ENCODE peak calls at places on chromosome 4, in seven cellular contexts. G is fibroblast of mammary gland, X is GM12865, T is GM12864, S is HFFc6, H is heart left ventricle, M is body of pancreas. R is an unnamed sample.

GRCh38 chr4:37481547-37482129 is 204.5 kb downstream of the RELL1 start:
- DNase-seq in M (no peak), G (no peak), T (no peak), X (no peak), S (no peak), H (no peak), R (no peak)

GRCh38 chr4:151197258-151197657 is 79.7 kb upstream of the PRSS48 start:
- DNase-seq in X (no peak), G (peak), S (peak), M (no peak), T (no peak), H (no peak), R (no peak)

GRCh38 chr4:98566491-98567008 is 91.9 kb downstream of the TSPAN5 start:
- DNase-seq in G (peak), S (no peak), H (no peak), T (no peak), M (no peak), X (no peak), R (no peak)

GRCh38 chr4:128225148-128225547 is 62.5 kb downstream of the PGRMC2 start:
- DNase-seq in M (no peak), H (no peak), X (no peak), T (no peak), S (peak), G (peak), R (peak)

GRCh38 chr4:113300384-113301011 is 251.0 kb downstream of the ANK2 start:
- DNase-seq in X (no peak), G (peak), S (peak), M (no peak), T (no peak), H (peak), R (peak)

GRCh38 chr4:9952415-9952950 is 68.8 kb downstream of the SLC2A9 start:
- DNase-seq in H (no peak), X (no peak), M (no peak), G (no peak), S (no peak), T (no peak), R (no peak)

GRCh38 chr4:177220376-177220775 is 89.3 kb upstream of the NEIL3 start:
- DNase-seq in H (no peak), S (peak), T (no peak), M (no peak), G (peak), X (no peak), R (no peak)

GRCh38 chr4:3639613-3640586 is 107.7 kb upstream of the LRPAP1 start:
- DNase-seq in G (no peak), T (no peak), X (no peak), M (no peak), H (no peak), S (no peak), R (no peak)

GRCh38 chr4:147482281-147482680 is 1.4 kb downstream of the EDNRA start:
- DNase-seq in H (no peak), G (no peak), M (no peak), T (no peak), S (no peak), X (peak), R (no peak)

GRCh38 chr4:11429646-11430045 is 952 bp upstream of the HS3ST1 start:
- DNase-seq in M (no peak), T (no peak), S (no peak), G (no peak), H (no peak), X (no peak), R (no peak)

GRCh38 chr4:73891739-73892405 is 22.7 kb downstream of the CXCL1 start:
- DNase-seq in T (no peak), G (peak), X (no peak), S (peak), H (no peak), M (no peak), R (peak)

GRCh38 chr4:165537028-165537648 is 158.3 kb downstream of the CPE start:
- DNase-seq in H (no peak), S (peak), X (peak), M (no peak), T (no peak), G (peak), R (peak)

GRCh38 chr4:27764526-27764837 is 903.8 kb downstream of the STIM2 start:
- DNase-seq in M (no peak), X (peak), S (no peak), G (no peak), T (no peak), H (no peak), R (no peak)

GRCh38 chr4:161457906-161458305 is 705.9 kb downstream of the FSTL5 start:
- DNase-seq in S (no peak), M (no peak), G (no peak), X (no peak), H (no peak), T (no peak), R (no peak)

GRCh38 chr4:107870916-107871786 is 46.4 kb downstream of the SGMS2 start:
- DNase-seq in X (no peak), T (no peak), H (no peak), M (no peak), S (no peak), G (peak), R (no peak)

GRCh38 chr4:139582044-139582443 is 26.0 kb upstream of the SETD7 start:
- DNase-seq in T (no peak), G (peak), M (no peak), X (no peak), S (no peak), H (no peak), R (no peak)

GRCh38 chr4:38371391-38371851 is 292.6 kb upstream of the KLF3 start:
- DNase-seq in X (no peak), M (no peak), H (no peak), T (no peak), S (peak), G (peak), R (peak)

GRCh38 chr4:176671532-176671931 is 121.2 kb downstream of the VEGFC start:
- DNase-seq in M (no peak), G (no peak), T (no peak), H (peak), S (no peak), X (no peak), R (no peak)

GRCh38 chr4:39151120-39151713 is 31.1 kb upstream of the WDR19 start:
- DNase-seq in X (no peak), H (no peak), T (no peak), G (peak), S (peak), M (no peak), R (no peak)

GRCh38 chr4:109908741-109909140 is 3.9 kb upstream of the EGF start:
- DNase-seq in M (no peak), G (no peak), T (no peak), S (no peak), X (no peak), H (no peak), R (no peak)

GRCh38 chr4:107631568-107631967 is 88.5 kb downstream of the PAPSS1 start:
- DNase-seq in X (no peak), M (peak), S (no peak), H (peak), T (no peak), G (peak), R (no peak)

GRCh38 chr4:81807927-81808672 is 336.4 kb upstream of the RASGEF1B start:
- DNase-seq in H (no peak), T (no peak), S (no peak), X (no peak), M (no peak), G (no peak), R (no peak)

GRCh38 chr4:4542824-4543485 is 1.1 kb upstream of the STX18 start:
- DNase-seq in M (no peak), T (no peak), X (no peak), H (no peak), G (peak), S (no peak), R (no peak)

GRCh38 chr4:178414881-178415446 is 972.7 kb upstream of the AGA start:
- DNase-seq in M (no peak), G (no peak), S (no peak), T (no peak), X (no peak), H (no peak), R (no peak)

GRCh38 chr4:99762728-99763127 is 53.9 kb upstream of the DAPP1 start:
- DNase-seq in H (no peak), M (no peak), T (no peak), X (no peak), G (no peak), S (no peak), R (no peak)

GRCh38 chr4:47933798-47934197 is 19.4 kb upstream of the NFXL1 start:
- DNase-seq in X (peak), H (no peak), T (no peak), M (no peak), S (peak), G (peak), R (no peak)

GRCh38 chr4:102551946-102552575 is 50.9 kb downstream of the NFKB1 start:
- DNase-seq in M (no peak), G (no peak), T (no peak), X (no peak), H (no peak), S (no peak), R (no peak)

GRCh38 chr4:175562111-175562510 is 250.0 kb downstream of the GPM6A start:
- DNase-seq in G (no peak), X (no peak), H (no peak), T (no peak), M (no peak), S (no peak), R (no peak)

GRCh38 chr4:175561691-175562090 is 250.4 kb downstream of the GPM6A start:
- DNase-seq in S (no peak), X (no peak), H (no peak), G (no peak), M (no peak), T (no peak), R (no peak)

GRCh38 chr4:175562537-175562936 is 249.5 kb downstream of the GPM6A start:
- DNase-seq in M (no peak), G (no peak), X (no peak), T (no peak), H (no peak), S (no peak), R (no peak)

GRCh38 chr4:175560628-175561027 is 251.4 kb downstream of the GPM6A start:
- DNase-seq in M (no peak), G (peak), S (peak), T (no peak), H (no peak), X (peak), R (peak)
- TF ChIP-seq CTCF in M (peak), G (peak), S (peak), T (no peak), H (peak), X (peak), R (peak)

DNA sequence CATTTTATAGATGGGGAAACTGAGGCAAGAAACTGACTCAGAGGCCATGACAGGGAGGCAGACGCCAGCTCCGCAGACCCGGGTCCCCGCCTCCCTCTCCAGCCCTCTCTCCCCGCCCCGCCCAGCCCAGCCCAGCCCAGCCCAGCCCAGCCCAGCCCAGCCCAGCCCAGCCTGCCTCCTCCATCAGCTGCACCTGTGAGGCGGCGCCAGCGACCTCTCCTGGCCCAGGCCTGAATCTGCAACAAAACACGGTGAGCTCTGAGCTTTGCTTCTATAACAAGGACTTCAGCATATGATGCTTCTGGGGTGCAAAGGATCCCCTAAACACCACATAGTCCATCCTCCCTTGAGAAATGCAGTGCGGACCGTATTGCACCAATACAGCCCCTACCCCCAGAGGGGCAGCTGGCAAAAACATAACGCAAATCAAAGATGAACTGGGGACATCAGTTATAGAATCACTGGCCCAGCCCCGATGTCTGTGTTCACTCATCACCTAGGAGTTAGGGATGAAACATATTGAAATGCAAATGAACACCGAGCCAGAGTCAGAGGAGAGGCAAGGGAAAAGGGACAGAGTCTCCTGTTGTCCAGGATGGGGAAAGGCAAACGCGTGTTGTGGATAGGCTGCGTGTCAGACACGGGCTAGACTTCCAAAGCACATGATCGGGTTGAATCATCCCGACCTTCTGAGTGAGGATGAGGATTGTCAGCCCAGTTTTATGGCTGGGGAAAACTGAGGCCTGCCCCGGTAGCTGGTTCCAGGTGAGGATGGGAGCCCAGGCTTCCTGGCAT is 216.1 kb upstream of the PSAPL1 start:
- DNase-seq in M (no peak), T (no peak), S (no peak), X (no peak), G (peak), H (no peak), R (no peak)
- TF ChIP-seq CTCF in M (no peak), T (peak), S (no peak), X (no peak), G (no peak), H (no peak), R (peak)

GRCh38 chr4:183073838-183074145 is 25.3 kb upstream of the WWC2 start:
- DNase-seq in X (no peak), M (no peak), G (no peak), T (no peak), H (no peak), S (no peak), R (no peak)
- TF ChIP-seq CTCF in X (no peak), M (no peak), G (no peak), T (no peak), H (peak), S (peak), R (no peak)

GRCh38 chr4:136637071-136637777 is 895.1 kb downstream of the PCDH18 start:
- DNase-seq in G (peak), X (peak), M (peak), T (no peak), S (no peak), H (no peak), R (no peak)
- TF ChIP-seq CTCF in G (peak), X (peak), M (peak), T (peak), S (peak), H (no peak), R (peak)

GRCh38 chr4:89434364-89434988 is 126.9 kb upstream of the GPRIN3 start:
- DNase-seq in X (peak), T (no peak), M (no peak), S (peak), G (peak), H (no peak), R (peak)
- TF ChIP-seq CTCF in X (peak), T (peak), M (peak), S (peak), G (peak), H (peak), R (peak)

DNA sequence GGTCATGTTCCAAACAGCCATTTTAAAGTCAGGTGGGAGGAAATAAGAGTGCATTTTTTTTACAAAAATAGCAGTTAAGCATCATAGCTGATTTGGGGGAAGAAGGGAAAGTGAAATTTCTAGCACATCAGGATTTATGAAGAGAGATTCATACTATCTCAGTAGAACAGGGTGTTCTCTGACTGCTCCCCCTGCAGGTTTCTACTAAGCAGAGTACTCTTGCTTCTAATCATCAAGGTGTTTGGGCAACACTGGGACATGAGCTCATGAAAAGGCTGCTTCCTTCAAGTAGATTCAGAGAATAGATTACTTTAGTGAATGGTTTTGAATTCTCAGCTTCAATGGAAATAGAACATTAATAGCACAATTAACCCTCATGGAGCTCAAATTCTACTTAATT is 591.4 kb upstream of the PCDH10 start:
- DNase-seq in G (no peak), T (no peak), H (no peak), M (no peak), X (no peak), S (peak), R (no peak)
- TF ChIP-seq CTCF in G (no peak), T (no peak), H (no peak), M (no peak), X (no peak), S (peak), R (peak)

DNA sequence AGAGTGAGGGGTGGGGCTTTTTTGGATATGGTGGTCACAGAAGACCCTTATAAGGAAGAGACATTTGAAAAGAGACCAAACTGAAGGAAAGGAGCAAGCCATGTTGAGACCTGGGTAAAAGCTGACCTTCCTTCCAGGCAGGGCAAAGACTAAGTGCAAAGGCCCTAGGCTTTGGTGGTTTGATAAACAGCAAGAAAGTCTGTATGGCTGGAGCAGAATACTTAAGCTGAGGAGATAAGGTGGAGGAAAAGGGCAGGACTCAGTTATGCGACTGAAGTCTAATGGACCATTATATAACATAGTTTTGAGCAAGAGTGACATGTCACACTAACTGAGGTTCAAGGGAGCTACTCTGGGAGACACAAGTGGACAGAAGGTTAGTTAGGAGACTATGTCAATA is 20.0 kb downstream of the SH3RF1 start:
- DNase-seq in M (no peak), X (no peak), H (no peak), T (no peak), G (no peak), S (no peak), R (no peak)
- TF ChIP-seq CTCF in M (no peak), X (no peak), H (no peak), T (no peak), G (no peak), S (no peak), R (no peak)

DNA sequence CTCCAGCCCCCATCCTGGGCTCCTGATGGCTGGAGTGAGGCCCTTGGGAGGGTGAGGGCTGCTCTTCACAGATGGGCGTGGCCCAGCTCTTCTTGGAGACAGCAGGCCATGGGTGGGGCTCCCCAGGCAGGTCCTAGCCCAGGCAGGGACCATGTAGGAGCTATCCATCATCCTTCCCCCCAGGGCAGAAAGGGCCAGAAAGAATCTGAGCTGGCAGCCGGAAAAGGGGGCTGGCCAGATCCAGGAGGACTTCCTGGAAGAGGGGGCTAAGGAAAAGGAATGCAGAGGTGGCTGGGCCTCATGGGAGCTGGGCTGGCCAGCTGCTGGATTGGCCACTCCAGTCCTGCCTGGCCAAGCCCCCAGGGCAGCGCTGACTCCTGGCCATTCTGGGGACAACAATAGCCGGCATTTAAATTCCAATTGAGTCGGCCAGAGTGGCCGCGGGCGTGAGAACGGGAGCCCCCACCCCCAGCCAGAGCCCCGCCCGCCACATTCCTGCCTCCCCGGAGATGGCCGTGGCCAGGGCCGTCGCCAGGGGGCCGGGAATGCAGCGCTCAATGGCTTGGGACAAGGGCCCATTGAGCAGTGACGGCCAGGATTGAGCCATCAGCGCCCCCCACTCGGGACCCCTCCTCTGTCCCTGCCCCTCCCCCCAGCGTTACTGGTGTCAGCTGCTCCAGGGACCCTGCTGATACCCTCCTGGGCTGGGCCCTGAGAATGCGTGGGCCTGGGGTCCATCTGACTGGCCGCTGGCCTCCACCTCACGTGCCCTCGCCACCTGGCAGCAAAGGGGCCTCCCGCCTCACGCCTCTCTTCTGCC is 15.1 kb upstream of the FGFR3 start:
- DNase-seq in T (no peak), M (peak), H (no peak), S (peak), X (no peak), G (no peak), R (peak)
- TF ChIP-seq CTCF in T (no peak), M (no peak), H (no peak), S (peak), X (no peak), G (no peak), R (no peak)

GRCh38 chr4:86487738-86488137 is 106.4 kb upstream of the PTPN13 start:
- DNase-seq in X (no peak), T (no peak), S (no peak), M (no peak), G (no peak), H (no peak), R (no peak)

GRCh38 chr4:86482296-86482695 is 111.8 kb upstream of the PTPN13 start:
- DNase-seq in H (no peak), T (no peak), S (no peak), M (no peak), X (no peak), G (no peak), R (no peak)

GRCh38 chr4:86481429-86481828 is 112.7 kb upstream of the PTPN13 start:
- DNase-seq in G (no peak), S (no peak), X (no peak), M (no peak), T (no peak), H (no peak), R (no peak)

GRCh38 chr4:86484241-86484640 is 109.9 kb upstream of the PTPN13 start:
- DNase-seq in M (no peak), H (no peak), S (no peak), X (peak), G (no peak), T (no peak), R (peak)

GRCh38 chr4:86482851-86483490 is 111.1 kb upstream of the PTPN13 start:
- DNase-seq in H (no peak), X (no peak), G (no peak), S (no peak), T (no peak), M (no peak), R (peak)
- TF ChIP-seq CTCF in H (no peak), X (no peak), G (peak), S (peak), T (no peak), M (no peak), R (peak)